ENCODE peak calls at places on chromosomes 11 and 22, in seven cellular contexts. P, X, Q, I, F, A and Z are unnamed samples.

GRCh38 chr11:67295846-67296245 is 6.7 kb downstream of the ANKRD13D start:
- DNase-seq in P (peak; percentile 48), X (no peak), Q (no peak), I (no peak), F (no peak), A (no peak), Z (no peak)

GRCh38 chr11:46658259-46658658 is 40.9 kb downstream of the ATG13 start:
- DNase-seq in P (no peak), X (no peak), Q (no peak), I (no peak), F (peak; percentile 13), A (no peak), Z (no peak)

GRCh38 chr11:64035581-64035980 is at the start of gene FLRT1:
- DNase-seq in P (no peak), X (no peak), Q (no peak), I (no peak), F (no peak), A (no peak), Z (no peak)

GRCh38 chr11:70612459-70613141 is 214.3 kb downstream of the CTTN start:
- DNase-seq in P (no peak), X (no peak), Q (no peak), I (no peak), F (no peak), A (no peak), Z (no peak)

GRCh38 chr11:73011126-73011817 is 130.8 kb downstream of the FCHSD2 start:
- DNase-seq in P (no peak), X (no peak), Q (no peak), I (no peak), F (no peak), A (no peak), Z (no peak)

GRCh38 chr11:4094348-4095291 is at the start of gene RRM1:
- DNase-seq in P (peak; percentile 98), X (peak; percentile 92), Q (peak; percentile 87), I (peak; percentile 90), F (peak; percentile 93), A (peak; percentile 92), Z (peak; percentile 96)

GRCh38 chr22:44024288-44024908 is at the start of gene PARVB:
- DNase-seq in P (peak; percentile 45), X (no peak), Q (no peak), I (no peak), F (peak; percentile 29), A (no peak), Z (peak; percentile 21)

GRCh38 chr11:114478768-114479167 is 39.5 kb downstream of the REXO2 start:
- DNase-seq in P (no peak), X (no peak), Q (no peak), I (no peak), F (peak; percentile 60), A (no peak), Z (no peak)

GRCh38 chr22:48592931-48593330 is 1234.7 kb downstream of the BRD1 start:
- DNase-seq in P (no peak), X (no peak), Q (no peak), I (no peak), F (no peak), A (no peak), Z (no peak)

GRCh38 chr11:107928767-107929507 is 689 bp downstream of the RAB39A start:
- DNase-seq in P (no peak), X (no peak), Q (no peak), I (no peak), F (no peak), A (peak; percentile 6), Z (no peak)

GRCh38 chr22:45544588-45545170 is 42.0 kb downstream of the FBLN1 start:
- DNase-seq in P (no peak), X (no peak), Q (no peak), I (no peak), F (no peak), A (no peak), Z (no peak)

GRCh38 chr11:58227956-58228615 is 632 bp downstream of the OR10Q1 start:
- DNase-seq in P (no peak), X (no peak), Q (no peak), I (no peak), F (no peak), A (no peak), Z (no peak)

GRCh38 chr11:8038811-8039529 is 42.0 kb upstream of the TUB start:
- DNase-seq in P (no peak), X (no peak), Q (no peak), I (no peak), F (no peak), A (no peak), Z (no peak)

GRCh38 chr11:116853461-116854073 is 16.1 kb upstream of the APOA1 start:
- DNase-seq in P (peak; percentile 98), X (no peak), Q (peak; percentile 34), I (peak; percentile 54), F (peak; percentile 96), A (no peak), Z (no peak)

GRCh38 chr22:20641919-20642579 is 131.9 kb upstream of the SERPIND1 start:
- DNase-seq in P (no peak), X (no peak), Q (no peak), I (no peak), F (no peak), A (no peak), Z (no peak)

GRCh38 chr22:24516301-24516737 is 21.2 kb downstream of the UPB1 start:
- DNase-seq in P (no peak), X (no peak), Q (no peak), I (no peak), F (peak; percentile 76), A (no peak), Z (no peak)